ENCODE peak calls at places on chromosome 1, in five cellular contexts. V is thoracic aorta, A is A549, D is cardiac muscle cell, G is IMR-90. S is an unnamed sample. For H3K9me3, the result is how much of the 10 kb centered on the place peaks cover.

GRCh38 chr1:234062166-234062565 is 157.7 kb downstream of the SLC35F3 start:
- DNase-seq in V (no peak), A (no peak), D (no peak), G (no peak), S (no peak)

GRCh38 chr1:110200666-110201065 is 9.4 kb upstream of the KCNC4 start:
- DNase-seq in V (no peak), A (no peak), D (peak), G (peak), S (no peak)

GRCh38 chr1:168199056-168199455 is 20.3 kb downstream of the TIPRL start:
- DNase-seq in V (no peak), A (no peak), D (no peak), G (no peak), S (no peak)

GRCh38 chr1:207850621-207851407 is 60.1 kb downstream of the CD34 start:
- DNase-seq in V (no peak), A (no peak), D (no peak), G (no peak), S (no peak)

GRCh38 chr1:200362421-200362820 is 47.4 kb downstream of the ZNF281 start:
- DNase-seq in V (no peak), A (no peak), D (no peak), G (no peak), S (no peak)

GRCh38 chr1:195530961-195531360 is 1077.3 kb downstream of the KCNT2 start:
- DNase-seq in V (no peak), A (no peak), D (no peak), G (peak), S (no peak)

GRCh38 chr1:172254521-172255222 is 165.8 kb upstream of the C1orf105 start:
- DNase-seq in V (no peak), A (peak), D (peak), G (peak), S (no peak)

GRCh38 chr1:51969038-51969705 is 21.3 kb downstream of the RAB3B start:
- DNase-seq in V (no peak), A (peak), D (peak), G (peak), S (no peak)

GRCh38 chr1:15352122-15352957 is 57.3 kb upstream of the EFHD2 start:
- DNase-seq in V (no peak), A (peak), D (peak), G (peak), S (no peak)

GRCh38 chr1:200528838-200529565 is 91.5 kb downstream of the KIF14 start:
- DNase-seq in V (no peak), A (no peak), D (no peak), G (no peak), S (no peak)

GRCh38 chr1:110630770-110631663 is 24.9 kb upstream of the KCNA2 start:
- DNase-seq in V (no peak), A (peak), D (peak), G (peak), S (peak)

GRCh38 chr1:55724551-55725325 is 509.6 kb upstream of the USP24 start:
- DNase-seq in V (no peak), A (no peak), D (peak), G (peak), S (no peak)

GRCh38 chr1:158999301-159000069 is 10.2 kb upstream of the IFI16 start:
- DNase-seq in V (no peak), A (no peak), D (peak), G (peak), S (peak)

GRCh38 chr1:65059930-65060538 is 88.0 kb upstream of the AK4 start:
- DNase-seq in V (no peak), A (peak), D (peak), G (peak), S (no peak)

GRCh38 chr1:231937013-231937754 is 310.6 kb downstream of the DISC1 start:
- DNase-seq in V (no peak), A (no peak), D (peak), G (no peak), S (no peak)

GRCh38 chr1:5161372-5161771 is 507.0 kb downstream of the AJAP1 start:
- DNase-seq in V (no peak), A (no peak), D (no peak), G (no peak), S (no peak)
- H3K9me3 ChIP-seq in V (under half), A (under half), D (under half), G (under half), S (under half)

DNA sequence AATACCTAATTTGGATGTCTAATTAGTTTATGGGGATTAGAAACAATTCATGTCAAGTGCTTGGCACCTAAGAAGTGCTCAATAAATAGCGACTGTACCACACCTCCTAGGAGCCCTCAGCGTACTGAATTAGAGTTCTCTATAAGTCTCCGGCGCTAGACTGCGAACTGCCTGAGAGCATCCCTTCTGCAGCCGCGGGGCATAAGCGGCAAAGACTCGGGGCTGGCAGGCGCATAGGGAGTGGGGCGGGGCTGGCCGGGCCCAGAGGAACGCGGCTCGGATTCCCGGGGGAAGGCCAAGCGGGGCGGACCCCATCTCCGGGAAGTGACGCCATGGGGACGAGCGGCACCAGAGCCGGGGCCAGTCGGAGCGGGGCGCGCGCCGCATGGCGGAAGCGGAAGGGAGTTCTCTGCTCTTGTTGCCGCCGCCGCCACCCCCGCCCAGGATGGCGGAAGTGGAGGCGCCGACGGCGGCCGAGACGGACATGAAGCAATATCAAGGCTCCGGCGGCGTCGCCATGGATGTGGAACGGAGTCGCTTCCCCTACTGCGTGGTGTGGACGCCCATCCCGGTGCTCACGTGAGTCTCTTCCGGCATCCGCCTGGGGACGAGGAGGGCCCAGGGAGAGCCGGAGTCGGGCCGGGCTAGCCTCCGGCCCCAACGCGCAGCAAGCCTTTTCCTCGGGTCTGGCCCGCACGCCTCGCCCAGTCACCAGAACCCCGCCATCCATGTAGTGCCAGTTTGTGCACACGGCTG is at the start of gene TMEM222:
- DNase-seq in V (peak), A (peak), D (peak), G (peak), S (peak)
- TF ChIP-seq CTCF in V (no peak), A (no peak), D (peak), G (peak), S (peak)

GRCh38 chr1:248786106-248786665 is 30.6 kb upstream of the LYPD8 start:
- DNase-seq in V (no peak), A (no peak), D (no peak), G (no peak), S (no peak)
- H3K9me3 ChIP-seq in V (under half), A (under half), D (under half), G (under half), S (under half)

GRCh38 chr1:9721606-9722377 is 70.3 kb downstream of the PIK3CD start:
- DNase-seq in V (no peak), A (peak), D (peak), G (no peak), S (no peak)
- TF ChIP-seq CTCF in V (peak), A (peak), D (peak), G (peak), S (peak)

GRCh38 chr1:152758636-152759035 is 811 bp downstream of the KPRP start:
- DNase-seq in V (no peak), A (no peak), D (no peak), G (no peak), S (no peak)

GRCh38 chr1:152759453-152760173 is 1.8 kb downstream of the KPRP start:
- DNase-seq in V (no peak), A (no peak), D (no peak), G (no peak), S (no peak)

GRCh38 chr1:152760551-152761190 is 2.8 kb downstream of the KPRP start:
- DNase-seq in V (no peak), A (no peak), D (no peak), G (no peak), S (no peak)

GRCh38 chr1:152757747-152758146 is at the start of gene KPRP:
- DNase-seq in V (no peak), A (no peak), D (no peak), G (no peak), S (no peak)

GRCh38 chr1:152761609-152762213 is 3.9 kb downstream of the KPRP start:
- DNase-seq in V (no peak), A (no peak), D (no peak), G (no peak), S (no peak)
- H3K9me3 ChIP-seq in V (under half), A (under half), D (under half), G (under half), S (under half)

S was measured in tibial nerve.